ENCODE peak calls at places on chromosome 4, in six cellular contexts. Q is cardiac fibroblast, K is ovary, C is H9, P is OCI-LY7, R is NB4. H is an unnamed sample.

GRCh38 chr4:107270614-107271013 is 234.5 kb upstream of the DKK2 start:
- DNase-seq in Q (no peak), R (no peak), C (no peak), K (no peak), P (no peak), H (no peak)

GRCh38 chr4:8385106-8385505 is 55.4 kb downstream of the ACOX3 start:
- DNase-seq in C (no peak), R (no peak), K (peak), P (no peak), Q (no peak), H (no peak)

GRCh38 chr4:143381171-143382118 is 44.8 kb downstream of the GAB1 start:
- DNase-seq in C (no peak), Q (peak), R (no peak), K (peak), P (peak), H (peak)

GRCh38 chr4:168695288-168695687 is 198.4 kb downstream of the PALLD start:
- DNase-seq in R (no peak), K (no peak), P (no peak), C (no peak), Q (peak), H (no peak)

GRCh38 chr4:106329027-106329618 is 12.8 kb downstream of the AIMP1 start:
- DNase-seq in K (no peak), R (peak), P (peak), C (no peak), Q (peak), H (peak)

GRCh38 chr4:185202984-185203379 is 818 bp downstream of the CFAP97 start:
- DNase-seq in R (peak), P (no peak), C (no peak), K (no peak), Q (no peak), H (no peak)

GRCh38 chr4:182649698-182650477 is 267.3 kb downstream of the DCTD start:
- DNase-seq in C (peak), P (no peak), R (no peak), Q (no peak), K (no peak), H (no peak)

GRCh38 chr4:187387709-187388108 is 607.9 kb upstream of the ZFP42 start:
- DNase-seq in C (no peak), P (no peak), R (no peak), Q (peak), K (no peak), H (no peak)

GRCh38 chr4:125104616-125105015 is 210.1 kb upstream of the FAT4 start:
- DNase-seq in P (no peak), Q (peak), C (no peak), K (no peak), R (no peak), H (peak)

GRCh38 chr4:115418997-115419396 is 305.6 kb upstream of the NDST4 start:
- DNase-seq in K (no peak), C (peak), P (no peak), Q (no peak), R (no peak), H (no peak)

GRCh38 chr4:104971458-104971857 is 175.2 kb upstream of the TET2 start:
- DNase-seq in R (no peak), K (no peak), P (no peak), C (no peak), Q (no peak), H (no peak)

GRCh38 chr4:169342906-169343560 is 72.3 kb upstream of the SH3RF1 start:
- DNase-seq in R (no peak), C (no peak), P (no peak), K (no peak), Q (peak), H (peak)

GRCh38 chr4:39367166-39367565 is 1.0 kb upstream of the RFC1 start:
- DNase-seq in K (no peak), C (no peak), P (no peak), Q (no peak), R (no peak), H (no peak)

GRCh38 chr4:112807999-112808398 is 171.1 kb downstream of the LARP7 start:
- DNase-seq in C (no peak), P (no peak), Q (no peak), K (no peak), R (no peak), H (no peak)

GRCh38 chr4:48081196-48081595 is 52.9 kb downstream of the TXK start:
- DNase-seq in P (no peak), C (no peak), R (no peak), K (no peak), Q (peak), H (peak)

GRCh38 chr4:98006814-98007412 is 136.4 kb downstream of the STPG2 start:
- DNase-seq in R (no peak), Q (no peak), C (no peak), P (no peak), K (no peak), H (no peak)

GRCh38 chr4:132334081-132334480 is 815.0 kb upstream of the PCDH10 start:
- DNase-seq in C (no peak), K (no peak), P (no peak), R (no peak), Q (peak), H (no peak)

GRCh38 chr4:145723336-145723735 is 43.4 kb downstream of the C4orf51 start:
- DNase-seq in Q (no peak), R (no peak), K (no peak), P (no peak), C (no peak), H (no peak)
- TF ChIP-seq CTCF in Q (no peak), R (no peak), K (no peak), P (peak), C (peak), H (no peak)

GRCh38 chr4:153790962-153791551 is 2.2 kb upstream of the SFRP2 start:
- DNase-seq in R (no peak), K (no peak), C (peak), P (no peak), Q (peak), H (no peak)
- TF ChIP-seq CTCF in R (no peak), K (no peak), C (peak), P (no peak), Q (peak), H (peak)

GRCh38 chr4:4182835-4183568 is 43.7 kb downstream of the OTOP1 start:
- DNase-seq in R (peak), Q (peak), K (no peak), C (peak), P (peak), H (no peak)
- TF ChIP-seq CTCF in R (peak), Q (peak), K (no peak), C (peak), P (peak), H (peak)

GRCh38 chr4:3198906-3199305 is 50.1 kb upstream of the MSANTD1 start:
- DNase-seq in Q (no peak), C (no peak), K (no peak), P (no peak), R (no peak), H (no peak)
- TF ChIP-seq CTCF in Q (no peak), C (no peak), K (no peak), P (no peak), R (no peak), H (no peak)

DNA sequence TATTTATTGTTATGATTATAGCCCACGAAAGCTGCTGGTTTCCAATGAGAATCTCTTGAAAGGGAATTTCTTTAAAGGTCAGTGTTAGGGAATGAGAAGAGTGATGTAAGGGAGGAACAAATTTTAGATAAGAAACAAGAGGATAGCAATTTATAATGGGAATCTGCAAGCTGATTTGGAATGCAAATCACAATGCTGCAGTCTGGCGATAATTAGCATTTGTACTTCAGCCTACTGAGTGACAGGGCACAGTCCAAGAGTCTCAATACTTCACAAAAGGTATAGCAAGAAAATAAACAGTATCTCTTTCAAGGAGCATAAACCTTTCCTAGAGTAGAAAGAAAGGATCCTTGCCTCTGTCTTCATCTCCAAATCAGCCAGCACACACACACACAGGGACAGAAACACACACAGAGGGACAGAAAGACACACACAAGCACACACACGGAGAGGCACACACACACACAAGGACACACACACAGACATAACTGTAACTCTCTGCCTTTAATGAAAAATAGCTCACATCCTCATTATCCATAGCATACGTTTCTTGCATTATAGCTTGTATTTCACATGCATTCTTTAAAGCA is 1.2 kb upstream of the GPM6A start:
- DNase-seq in K (no peak), R (no peak), C (no peak), Q (no peak), P (no peak), H (no peak)
- TF ChIP-seq CTCF in K (no peak), R (no peak), C (no peak), Q (no peak), P (no peak), H (no peak)

GRCh38 chr4:139532951-139533350 is 23.1 kb downstream of the SETD7 start:
- DNase-seq in C (no peak), Q (no peak), R (no peak), K (no peak), P (no peak), H (no peak)
- TF ChIP-seq CTCF in C (no peak), Q (no peak), R (no peak), K (no peak), P (no peak), H (no peak)

GRCh38 chr4:6333301-6334202 is 63.9 kb downstream of the WFS1 start:
- DNase-seq in R (peak), C (no peak), Q (peak), P (peak), K (no peak), H (no peak)
- TF ChIP-seq CTCF in R (peak), C (peak), Q (peak), P (peak), K (no peak), H (peak)

DNA sequence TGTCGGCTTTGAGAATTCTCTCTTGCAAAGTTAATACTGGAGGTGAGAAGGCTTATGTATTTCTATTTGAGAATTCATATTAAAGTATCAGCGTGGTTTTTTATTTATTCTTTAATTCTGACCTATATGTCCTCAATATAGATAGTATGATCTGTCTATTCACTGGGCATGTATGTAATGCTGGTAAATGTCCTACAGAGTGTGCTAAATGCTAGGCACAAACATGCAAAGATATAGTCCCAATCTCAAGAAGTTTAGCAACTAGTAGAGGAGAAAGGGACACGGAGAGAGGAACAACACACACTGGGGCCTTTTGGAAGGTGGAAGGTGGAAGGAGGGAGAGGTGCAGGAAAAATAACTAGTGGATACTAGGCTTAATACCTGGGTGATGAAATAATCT is 11.0 kb upstream of the BMPR1B start:
- DNase-seq in P (no peak), C (no peak), R (no peak), K (no peak), Q (peak), H (no peak)
- TF ChIP-seq CTCF in P (no peak), C (no peak), R (no peak), K (no peak), Q (peak), H (no peak)

GRCh38 chr4:81923140-81923539 is 450.7 kb downstream of the HNRNPD start:
- DNase-seq in C (no peak), P (no peak), Q (no peak), R (no peak), K (no peak), H (no peak)

GRCh38 chr4:81921757-81922159 is 450.1 kb upstream of the RASGEF1B start:
- DNase-seq in K (no peak), Q (no peak), P (peak), R (no peak), C (no peak), H (no peak)

GRCh38 chr4:81922271-81922775 is 450.6 kb upstream of the RASGEF1B start:
- DNase-seq in P (no peak), R (no peak), Q (no peak), C (no peak), K (no peak), H (no peak)

GRCh38 chr4:81919238-81919637 is 447.5 kb upstream of the RASGEF1B start:
- DNase-seq in C (peak), K (no peak), P (peak), Q (peak), R (peak), H (no peak)

DNA sequence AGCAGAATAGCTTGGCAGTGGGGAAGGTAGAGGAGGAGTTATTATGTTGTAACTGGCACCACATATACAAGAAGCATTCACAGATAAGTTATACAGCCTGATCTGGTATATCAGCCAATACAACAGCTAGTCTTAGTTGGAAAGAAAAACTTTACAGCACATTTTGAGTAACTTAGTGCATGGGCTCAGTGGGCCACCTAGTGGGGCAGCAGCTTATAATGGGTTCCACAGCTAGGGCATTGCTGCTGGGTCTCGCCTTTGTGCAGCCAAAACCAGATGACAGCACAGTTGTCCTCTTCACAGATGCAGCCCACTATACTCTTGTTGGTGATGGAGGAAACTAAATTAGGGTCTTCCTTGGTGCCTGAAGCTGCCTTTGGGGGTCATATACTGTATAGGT is 448.1 kb upstream of the RASGEF1B start:
- DNase-seq in P (no peak), K (no peak), C (no peak), R (no peak), Q (no peak), H (no peak)
- TF ChIP-seq CTCF in P (no peak), K (no peak), C (no peak), R (no peak), Q (no peak), H (no peak)

DNA sequence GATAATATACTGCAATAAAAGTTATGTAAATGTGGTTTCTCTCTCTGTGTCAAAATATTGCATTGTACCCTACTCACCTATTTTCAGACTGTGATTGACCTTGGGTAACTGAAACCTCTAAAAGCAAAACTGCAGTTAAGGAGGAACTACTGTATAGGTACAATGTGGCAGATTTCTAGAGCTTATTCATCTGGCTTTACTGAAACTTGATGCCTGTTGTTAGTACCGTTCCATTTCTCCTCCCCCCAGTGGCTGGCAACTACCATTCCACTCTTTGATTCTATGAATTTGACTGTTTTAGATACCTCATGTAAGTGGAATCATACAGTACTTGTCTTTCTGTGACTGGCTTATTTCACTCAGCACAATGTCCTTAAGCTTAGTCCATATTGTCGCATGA is 61.9 kb downstream of the HOPX start:
- DNase-seq in Q (peak), K (no peak), C (no peak), R (peak), P (no peak), H (peak)
- TF ChIP-seq CTCF in Q (no peak), K (no peak), C (no peak), R (no peak), P (no peak), H (peak)